ENCODE peak calls at places on chromosomes 7 and 10, in eight cellular contexts. J, A, Q, F, L, X, M and S are unnamed samples.

GRCh38 chr10:58023341-58024073 is 244.2 kb downstream of the IPMK start:
- DNase-seq in X (no peak), J (no peak), L (no peak), A (no peak), M (no peak), F (no peak), Q (no peak), S (no peak)

GRCh38 chr10:68133553-68133952 is 24.3 kb downstream of the MYPN start:
- DNase-seq in J (no peak), X (no peak), F (no peak), Q (no peak), M (no peak), A (no peak), L (no peak), S (no peak)

GRCh38 chr7:45415265-45415664 is 158.9 kb upstream of the ADCY1 start:
- DNase-seq in A (no peak), J (no peak), M (no peak), Q (no peak), L (no peak), X (no peak), F (no peak), S (no peak)

GRCh38 chr10:47065903-47066302 is 154.7 kb downstream of the PTPN20 start:
- DNase-seq in F (no peak), J (no peak), A (no peak), M (no peak), L (peak; percentile 33), Q (no peak), X (no peak), S (no peak)

GRCh38 chr7:142587578-142588191 is 161.6 kb upstream of the PRSS1 start:
- DNase-seq in A (no peak), J (no peak), L (no peak), Q (no peak), M (no peak), X (no peak), F (no peak), S (no peak)

GRCh38 chr10:61280303-61280702 is 172.9 kb downstream of the TMEM26 start:
- DNase-seq in J (no peak), A (no peak), Q (no peak), L (no peak), F (no peak), X (no peak), M (no peak), S (no peak)

GRCh38 chr7:51457079-51457478 is 140.5 kb upstream of the COBL start:
- DNase-seq in F (no peak), X (no peak), Q (no peak), A (no peak), M (no peak), L (no peak), J (no peak), S (no peak)

GRCh38 chr7:151704969-151705743 is 171.8 kb downstream of the PRKAG2 start:
- DNase-seq in F (no peak), J (no peak), X (no peak), L (no peak), A (peak; percentile 40), M (no peak), Q (no peak), S (no peak)

GRCh38 chr10:1036341-1036791 is 10.7 kb upstream of the IDI2 start:
- DNase-seq in L (no peak), A (no peak), X (no peak), J (no peak), M (no peak), Q (no peak), F (no peak), S (peak; percentile 86)

GRCh38 chr7:52006674-52007073 is 690.1 kb upstream of the COBL start:
- DNase-seq in M (no peak), A (no peak), Q (no peak), L (no peak), F (no peak), X (no peak), J (no peak), S (no peak)

GRCh38 chr10:59177862-59178235 is 1.4 kb downstream of the PHYHIPL start:
- DNase-seq in A (no peak), Q (no peak), X (no peak), L (no peak), J (no peak), M (no peak), F (no peak), S (no peak)

GRCh38 chr10:53664620-53665019 is 892.0 kb upstream of the MBL2 start:
- DNase-seq in Q (no peak), J (no peak), L (no peak), A (no peak), F (peak; percentile 65), M (no peak), X (no peak), S (no peak)

GRCh38 chr10:98259606-98260319 is 8.2 kb downstream of the LOXL4 start:
- DNase-seq in Q (no peak), A (no peak), X (no peak), M (no peak), J (no peak), F (no peak), L (peak; percentile 72), S (peak; percentile 57)

GRCh38 chr10:52653510-52653909 is 119.1 kb downstream of the MBL2 start:
- DNase-seq in Q (no peak), M (no peak), L (no peak), J (no peak), X (no peak), A (peak; percentile 55), F (no peak), S (peak; percentile 60)

GRCh38 chr10:33506838-33507661 is 172.6 kb upstream of the NRP1 start:
- DNase-seq in F (no peak), A (no peak), X (no peak), M (no peak), L (no peak), Q (no peak), J (no peak), S (no peak)

GRCh38 chr7:34207810-34208209 is 302.5 kb downstream of the BMPER start:
- DNase-seq in J (no peak), Q (no peak), A (no peak), L (no peak), X (no peak), M (no peak), F (no peak), S (no peak)

GRCh38 chr10:34816067-34817002 is 1.2 kb upstream of the PARD3 start:
- DNase-seq in A (no peak), L (peak; percentile 63), X (no peak), F (peak; percentile 36), J (no peak), M (peak; percentile 55), Q (peak; percentile 66), S (no peak)

GRCh38 chr10:34813626-34814227 is 1.4 kb downstream of the PARD3 start:
- DNase-seq in M (no peak), L (peak; percentile 59), J (no peak), A (no peak), Q (no peak), F (peak; percentile 33), X (no peak), S (peak; percentile 23)

GRCh38 chr10:34812771-34813170 is 2.3 kb downstream of the PARD3 start:
- DNase-seq in M (no peak), J (no peak), L (peak; percentile 24), X (no peak), A (no peak), Q (no peak), F (no peak), S (no peak)

GRCh38 chr10:34815174-34816066 is at the start of gene PARD3:
- DNase-seq in J (no peak), F (peak; percentile 73), L (peak; percentile 62), Q (peak; percentile 87), X (no peak), A (peak; percentile 79), M (peak; percentile 80), S (peak; percentile 69)

GRCh38 chr10:34814228-34815173 is 595 bp downstream of the PARD3 start:
- DNase-seq in M (peak; percentile 76), L (peak; percentile 64), A (peak; percentile 71), J (no peak), X (no peak), Q (peak; percentile 77), F (peak; percentile 50), S (peak; percentile 24)
- TF ChIP-seq POLR2A in M (no peak), L (no peak), A (no peak), J (no peak), X (no peak), Q (no peak), F (no peak), S (no peak)

GRCh38 chr7:18064242-18064838 is 36.7 kb upstream of the PRPS1L1 start:
- DNase-seq in J (no peak), X (no peak), L (no peak), M (no peak), Q (no peak), A (no peak), F (peak; percentile 41), S (no peak)
- TF ChIP-seq CTCF in J (no peak), X (peak; percentile 69), L (peak; percentile 24), M (peak; percentile 46), Q (peak; percentile 65), A (peak; percentile 14), F (peak; percentile 38), S (peak; percentile 20)

GRCh38 chr10:112274831-112275230 is 8.4 kb upstream of the TECTB start:
- DNase-seq in L (no peak), F (no peak), Q (no peak), X (no peak), M (no peak), J (no peak), A (no peak), S (no peak)

GRCh38 chr10:112269266-112269665 is 13.9 kb upstream of the TECTB start:
- DNase-seq in F (no peak), Q (no peak), J (no peak), X (no peak), L (no peak), A (no peak), M (no peak), S (no peak)

GRCh38 chr10:112275512-112276245 is 7.5 kb upstream of the TECTB start:
- DNase-seq in A (peak; percentile 78), Q (no peak), L (no peak), F (no peak), X (no peak), M (no peak), J (no peak), S (no peak)

GRCh38 chr10:112271982-112272381 is 11.2 kb upstream of the TECTB start:
- DNase-seq in F (no peak), J (no peak), A (peak; percentile 67), M (no peak), L (no peak), X (no peak), Q (no peak), S (no peak)
- H3K27ac ChIP-seq in F (no peak overlapping the region), J (no peak overlapping the region), A (peak overlapping the region; percentile 6), M (no peak overlapping the region), L (no peak overlapping the region), X (no peak overlapping the region), Q (no peak overlapping the region), S (no peak overlapping the region)

GRCh38 chr10:72321248-72322029 is 33.3 kb downstream of the DNAJB12 start:
- DNase-seq in J (no peak), L (peak; percentile 77), F (no peak), X (no peak), A (no peak), M (no peak), Q (no peak), S (no peak)

GRCh38 chr10:72322280-72323058 is 32.2 kb downstream of the DNAJB12 start:
- DNase-seq in L (no peak), A (no peak), Q (no peak), X (no peak), F (no peak), M (no peak), J (no peak), S (no peak)

GRCh38 chr10:72322030-72322279 is 32.8 kb downstream of the DNAJB12 start:
- DNase-seq in L (peak; percentile 81), J (no peak), Q (no peak), F (no peak), A (no peak), X (no peak), M (peak; percentile 51), S (no peak)

GRCh38 chr10:72319416-72320254 is 35.1 kb downstream of the DNAJB12 start:
- DNase-seq in A (peak; percentile 98), J (peak; percentile 90), L (peak; percentile 100), Q (peak; percentile 97), F (peak; percentile 94), M (peak; percentile 94), X (peak; percentile 66), S (peak; percentile 90)

GRCh38 chr10:72320676-72321247 is 34.0 kb downstream of the DNAJB12 start:
- DNase-seq in X (peak; percentile 42), J (no peak), F (peak; percentile 75), M (peak; percentile 58), A (no peak), L (peak; percentile 89), Q (peak; percentile 96), S (peak; percentile 76)
- TF ChIP-seq POLR2A in X (peak; percentile 61), J (no peak), F (no peak), M (no peak), A (peak; percentile 84), L (no peak), Q (peak; percentile 26), S (peak; percentile 62)